ENCODE peak calls at places on chromosomes 4 and X, in seven cellular contexts. L is A673, C is mucosa of descending colon, I is AG09309, B is AG10803, O is HCT116, Z is cardiac fibroblast. R is an unnamed sample.

GRCh38 chr4:147518846-147519767 is 38.2 kb downstream of the EDNRA start:
- DNase-seq in L (peak), C (no peak), I (peak), B (peak), O (peak), Z (peak), R (peak)

GRCh38 chr4:39763714-39764572 is 66.0 kb downstream of the UBE2K start:
- DNase-seq in L (no peak), C (no peak), I (no peak), B (no peak), O (no peak), Z (no peak), R (no peak)

GRCh38 chr4:185183622-185184281 is 20.0 kb downstream of the CFAP97 start:
- DNase-seq in L (peak), C (no peak), I (peak), B (peak), O (peak), Z (peak), R (peak)

GRCh38 chr4:87547016-87547708 is 18.0 kb upstream of the SPARCL1 start:
- DNase-seq in L (no peak), C (no peak), I (no peak), B (no peak), O (no peak), Z (no peak), R (no peak)

GRCh38 chr4:153785830-153786721 is 2.8 kb downstream of the SFRP2 start:
- DNase-seq in L (peak), C (no peak), I (no peak), B (peak), O (peak), Z (peak), R (peak)

GRCh38 chr4:153757407-153757806 is 2.4 kb downstream of the RNF175 start:
- DNase-seq in L (no peak), C (no peak), I (no peak), B (no peak), O (no peak), Z (no peak), R (no peak)

GRCh38 chr4:76654796-76655195 is 219.8 kb downstream of the SHROOM3 start:
- DNase-seq in L (no peak), C (no peak), I (no peak), B (peak), O (no peak), Z (no peak), R (peak)

GRCh38 chrX:21638311-21638710 is 19.8 kb downstream of the KLHL34 start:
- DNase-seq in L (no peak), C (no peak), I (peak), B (peak), O (no peak), Z (no peak), R (peak)

GRCh38 chr4:46993075-46994006 is at the start of gene GABRA4:
- DNase-seq in L (peak), C (no peak), I (no peak), B (no peak), O (no peak), Z (no peak), R (no peak)

GRCh38 chrX:39528161-39528560 is 569.6 kb downstream of the BCOR start:
- DNase-seq in L (no peak), C (no peak), I (no peak), B (no peak), O (no peak), Z (no peak), R (no peak)

GRCh38 chrX:48578661-48579128 is 4.4 kb downstream of the RBM3 start:
- DNase-seq in L (no peak), C (no peak), I (no peak), B (no peak), O (no peak), Z (peak), R (peak)

GRCh38 chr4:83083925-83084475 is 30.5 kb downstream of the PLAC8 start:
- DNase-seq in L (no peak), C (peak), I (no peak), B (no peak), O (no peak), Z (peak), R (no peak)

GRCh38 chrX:113399501-113400192 is 559.0 kb upstream of the AMOT start:
- DNase-seq in L (no peak), C (no peak), I (no peak), B (peak), O (peak), Z (peak), R (peak)

GRCh38 chrX:153878969-153879653 is 6.9 kb downstream of the L1CAM start:
- DNase-seq in L (peak), C (no peak), I (no peak), B (no peak), O (no peak), Z (no peak), R (no peak)

GRCh38 chr4:80206541-80207171 is 9.4 kb downstream of the PRDM8 start:
- DNase-seq in L (no peak), C (no peak), I (no peak), B (no peak), O (no peak), Z (peak), R (no peak)

GRCh38 chr4:40583850-40584439 is 45.7 kb downstream of the RBM47 start:
- DNase-seq in L (no peak), C (no peak), I (no peak), B (no peak), O (no peak), Z (no peak), R (no peak)

GRCh38 chrX:43269201-43269600 is 386.9 kb upstream of the MAOA start:
- DNase-seq in L (peak), C (no peak), I (no peak), B (no peak), O (no peak), Z (no peak), R (no peak)

GRCh38 chrX:41720125-41720780 is 3.7 kb upstream of the GPR82 start:
- DNase-seq in L (no peak), C (peak), I (no peak), B (no peak), O (no peak), Z (no peak), R (peak)

GRCh38 chr4:14054391-14054790 is 426.9 kb upstream of the BOD1L1 start:
- DNase-seq in L (peak), C (no peak), I (no peak), B (no peak), O (no peak), Z (peak), R (peak)

GRCh38 chr4:57425610-57426009 is 315.4 kb upstream of the IGFBP7 start:
- DNase-seq in L (no peak), C (no peak), I (no peak), B (peak), O (no peak), Z (no peak), R (peak)

GRCh38 chr4:74822603-74823002 is 28.3 kb upstream of the BTC start:
- DNase-seq in L (no peak), C (no peak), I (no peak), B (no peak), O (no peak), Z (no peak), R (no peak)

GRCh38 chr4:41095192-41095872 is 119.0 kb downstream of the APBB2 start:
- DNase-seq in L (no peak), C (no peak), I (no peak), B (no peak), O (no peak), Z (no peak), R (no peak)

GRCh38 chr4:103895876-103896465 is 176.2 kb upstream of the TACR3 start:
- DNase-seq in L (no peak), C (no peak), I (no peak), B (peak), O (no peak), Z (no peak), R (no peak)

GRCh38 chr4:189022441-189023035 is 883.3 kb downstream of the TRIML1 start:
- DNase-seq in L (no peak), C (no peak), I (peak), B (peak), O (no peak), Z (peak), R (peak)

GRCh38 chrX:149453911-149454820 is 50.9 kb downstream of the IDS start:
- DNase-seq in L (no peak), C (no peak), I (no peak), B (peak), O (no peak), Z (no peak), R (peak)

GRCh38 chr4:135917016-135917415 is 1615.3 kb downstream of the PCDH18 start:
- DNase-seq in L (no peak), C (no peak), I (no peak), B (no peak), O (no peak), Z (no peak), R (no peak)

GRCh38 chr4:128521156-128521555 is 233.5 kb upstream of the PGRMC2 start:
- DNase-seq in L (no peak), C (no peak), I (no peak), B (no peak), O (no peak), Z (peak), R (peak)

GRCh38 chrX:95762716-95763115 is 921.9 kb upstream of the DIAPH2 start:
- DNase-seq in L (peak), C (no peak), I (no peak), B (no peak), O (no peak), Z (no peak), R (no peak)

GRCh38 chrX:95760356-95760755 is 924.3 kb upstream of the DIAPH2 start:
- DNase-seq in L (no peak), C (no peak), I (no peak), B (no peak), O (no peak), Z (no peak), R (no peak)

GRCh38 chrX:95764972-95765451 is 919.6 kb upstream of the DIAPH2 start:
- DNase-seq in L (peak), C (no peak), I (no peak), B (peak), O (no peak), Z (peak), R (peak)
- TF ChIP-seq CTCF in L (peak), C (no peak), I (peak), B (peak), O (no peak), Z (peak), R (peak)

DNA sequence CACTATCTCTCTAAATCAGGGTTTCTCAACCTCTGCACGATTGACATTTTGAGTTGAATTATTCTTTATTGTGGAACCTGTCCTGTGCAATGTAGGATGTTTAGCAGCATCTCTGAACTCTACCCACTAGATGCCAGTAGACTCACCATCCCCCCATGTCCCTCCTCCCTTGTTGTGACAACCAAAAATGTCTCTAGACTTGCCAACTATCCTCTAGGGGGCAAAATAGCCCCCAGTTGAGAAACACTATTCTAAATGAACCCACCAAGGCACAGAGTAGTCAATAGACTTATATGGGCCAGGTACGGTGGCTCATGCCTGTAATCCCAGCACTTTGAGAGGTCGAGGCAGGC is 49.1 kb upstream of the GAB1 start:
- DNase-seq in L (peak), C (no peak), I (no peak), B (no peak), O (no peak), Z (no peak), R (no peak)
- H3K4me3 ChIP-seq in L (no peak), C (no peak), I (no peak), B (no peak), O (no peak), Z (no peak), R (no peak)

DNA sequence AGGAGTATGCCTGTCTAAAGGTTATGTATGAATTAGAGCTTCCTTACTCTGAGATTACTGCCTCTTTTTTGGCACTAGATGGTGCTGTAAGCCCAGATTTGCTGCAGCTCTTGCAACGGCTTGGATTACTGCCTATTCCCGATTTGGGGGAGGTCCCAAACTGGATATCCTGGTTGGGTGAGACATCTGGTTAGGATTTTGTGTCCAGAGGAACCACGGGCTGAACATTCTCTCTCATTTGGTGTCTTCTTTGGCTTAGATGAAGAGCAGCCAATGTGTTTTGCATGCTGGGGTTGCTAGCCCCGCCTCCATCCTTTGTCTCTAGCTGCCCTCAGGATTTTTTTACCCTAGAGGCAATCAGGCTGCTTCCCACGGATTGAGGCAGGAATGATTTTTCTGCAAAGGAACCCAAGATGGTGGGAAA is 31.9 kb downstream of the F8A1 start:
- DNase-seq in L (peak), C (no peak), I (peak), B (peak), O (peak), Z (peak), R (peak)
- TF ChIP-seq CTCF in L (peak), C (no peak), I (peak), B (peak), O (peak), Z (peak), R (peak)

GRCh38 chr4:163164591-163164990 is 2.1 kb downstream of the NAF1 start:
- DNase-seq in L (peak), C (no peak), I (no peak), B (peak), O (no peak), Z (peak), R (peak)
- H3K4me3 ChIP-seq in L (peak), C (no peak), I (no peak), B (peak), O (peak), Z (no peak), R (peak)

DNA sequence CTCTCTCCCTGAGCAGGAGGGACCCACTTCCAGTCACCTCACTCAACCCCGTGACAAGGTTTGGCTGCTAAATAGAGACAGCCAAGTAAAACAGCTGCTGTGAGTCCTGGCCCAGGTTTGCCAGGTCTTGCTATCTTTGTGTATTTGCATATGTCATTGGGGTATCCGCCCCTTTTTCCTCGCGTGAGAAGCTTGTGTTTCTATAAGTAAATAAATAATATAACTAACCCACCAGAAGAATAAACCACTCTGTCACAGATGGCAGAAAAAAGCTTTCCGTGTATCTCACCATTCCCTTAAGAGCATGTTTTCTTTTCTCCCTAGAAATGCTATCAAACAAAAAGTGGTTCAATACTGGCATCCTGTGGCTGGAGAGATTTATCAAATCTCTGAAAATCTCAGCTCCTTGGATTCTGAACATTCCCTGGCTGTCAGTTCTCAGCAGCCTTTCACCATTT is 66.8 kb downstream of the SLC7A11 start:
- DNase-seq in L (no peak), C (no peak), I (no peak), B (no peak), O (no peak), Z (peak), R (peak)
- TF ChIP-seq CTCF in L (no peak), C (no peak), I (no peak), B (no peak), O (no peak), Z (no peak), R (no peak)

GRCh38 chr4:20418865-20419451 is 167.3 kb downstream of the SLIT2 start:
- DNase-seq in L (peak), C (no peak), I (peak), B (peak), O (peak), Z (peak), R (peak)
- H3K4me3 ChIP-seq in L (peak), C (no peak), I (no peak), B (peak), O (peak), Z (peak), R (peak)

GRCh38 chr4:9704551-9705332 is 76.7 kb upstream of the DRD5 start:
- DNase-seq in L (no peak), C (no peak), I (no peak), B (no peak), O (no peak), Z (no peak), R (no peak)
- TF ChIP-seq CTCF in L (no peak), C (no peak), I (no peak), B (no peak), O (peak), Z (no peak), R (no peak)

DNA sequence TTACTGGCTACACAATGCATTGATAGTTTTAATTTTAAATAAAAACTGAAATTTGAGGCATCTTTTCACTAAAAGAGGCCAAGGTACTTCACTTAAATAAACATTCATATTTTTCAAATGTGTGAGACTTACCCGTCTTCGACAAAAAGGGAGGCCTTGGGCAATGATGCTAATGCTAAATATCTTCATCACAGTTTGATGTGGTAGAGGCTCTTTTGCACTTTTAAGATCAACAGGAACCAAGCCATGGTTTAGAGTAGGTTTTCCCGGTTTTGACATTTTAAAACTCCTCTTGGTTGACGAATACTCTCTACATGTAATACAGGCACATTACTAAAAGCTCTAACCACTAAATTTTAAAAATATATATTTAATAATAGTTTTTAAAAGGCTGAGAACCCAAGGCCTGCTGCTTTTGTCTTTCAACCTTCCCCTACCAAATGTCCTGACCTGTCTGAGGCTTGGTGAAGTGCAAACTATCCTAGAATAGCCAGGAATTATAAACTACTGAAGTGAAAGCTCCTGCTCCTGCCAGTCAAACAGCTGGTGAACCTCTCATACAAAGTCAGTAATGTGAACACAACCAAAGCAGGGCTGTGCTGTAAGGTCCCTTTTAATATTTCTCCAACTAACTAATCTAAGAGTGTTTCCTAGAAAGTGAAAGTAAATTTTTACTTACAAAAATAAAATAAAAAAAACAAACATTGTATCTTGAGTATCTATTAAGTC is 153.7 kb downstream of the FBXW7 start:
- DNase-seq in L (no peak), C (no peak), I (no peak), B (no peak), O (no peak), Z (peak), R (peak)
- H3K4me3 ChIP-seq in L (no peak), C (no peak), I (no peak), B (peak), O (no peak), Z (peak), R (peak)

GRCh38 chr4:144343143-144343755 is 202.7 kb upstream of the GYPA start:
- DNase-seq in L (peak), C (no peak), I (no peak), B (peak), O (no peak), Z (no peak), R (peak)
- TF ChIP-seq CTCF in L (no peak), C (no peak), I (no peak), B (no peak), O (no peak), Z (no peak), R (no peak)

R was measured in fibroblast of the aortic adventitia.